ENCODE peak calls at places on chromosomes 6 and 20, in seven cellular contexts. N is AG08396, V is choroid plexus epithelial cell, Z is T-cell, J is NCI-H345, L is neural crest cell, B is aorta. R is an unnamed sample.

GRCh38 chr6:38636027-38636426 is 3.7 kb downstream of the BTBD9 start:
- DNase-seq in Z (no peak), J (no peak), N (no peak), L (no peak), B (no peak), V (no peak), R (no peak)

GRCh38 chr6:30683980-30684338 is 2.5 kb downstream of the PPP1R18 start:
- DNase-seq in B (no peak), Z (no peak), V (no peak), N (no peak), L (no peak), J (no peak), R (no peak)

GRCh38 chr6:153302133-153302532 is 171.1 kb upstream of the RGS17 start:
- DNase-seq in V (no peak), N (no peak), B (no peak), J (no peak), L (no peak), Z (no peak), R (no peak)

GRCh38 chr20:57620999-57621398 is 773 bp upstream of the ZBP1 start:
- DNase-seq in B (no peak), L (no peak), Z (no peak), N (no peak), J (no peak), V (no peak), R (no peak)

GRCh38 chr6:154298297-154298696 is 58.3 kb downstream of the IPCEF1 start:
- DNase-seq in Z (no peak), L (no peak), N (no peak), B (no peak), V (peak), J (no peak), R (no peak)

GRCh38 chr6:4066029-4066755 is 12.7 kb downstream of the FAM217A start:
- DNase-seq in N (no peak), J (no peak), Z (no peak), V (no peak), L (no peak), B (no peak), R (no peak)

GRCh38 chr6:1481326-1481725 is 92.0 kb downstream of the FOXF2 start:
- DNase-seq in N (peak), L (no peak), J (no peak), Z (no peak), B (no peak), V (peak), R (no peak)

GRCh38 chr6:111711476-111711875 is 105.8 kb upstream of the TRAF3IP2 start:
- DNase-seq in V (no peak), L (peak), N (no peak), Z (no peak), J (peak), B (no peak), R (no peak)

GRCh38 chr6:85449388-85449817 is 480 bp upstream of the NT5E start:
- DNase-seq in Z (peak), L (peak), N (peak), J (no peak), B (peak), V (peak), R (no peak)

GRCh38 chr6:137926207-137926731 is 59.2 kb downstream of the TNFAIP3 start:
- DNase-seq in Z (no peak), V (peak), B (peak), L (no peak), N (peak), J (no peak), R (peak)

GRCh38 chr6:80541886-80542285 is 435.4 kb downstream of the BCKDHB start:
- DNase-seq in L (no peak), J (no peak), B (no peak), V (no peak), Z (no peak), N (no peak), R (no peak)

GRCh38 chr6:17297261-17298080 is 16.3 kb downstream of the RBM24 start:
- DNase-seq in B (no peak), N (no peak), Z (no peak), V (peak), J (no peak), L (no peak), R (no peak)

GRCh38 chr6:84738996-84739865 is 25.2 kb downstream of the TBX18 start:
- DNase-seq in B (no peak), V (no peak), L (no peak), N (no peak), J (no peak), Z (no peak), R (no peak)

GRCh38 chr20:8918145-8918544 is 150.7 kb upstream of the PLCB4 start:
- DNase-seq in V (no peak), B (no peak), J (no peak), N (no peak), L (no peak), Z (no peak), R (no peak)

GRCh38 chr20:11965602-11966001 is 47.9 kb downstream of the BTBD3 start:
- DNase-seq in J (no peak), Z (no peak), B (no peak), N (no peak), V (peak), L (no peak), R (no peak)

GRCh38 chr6:45044086-45044485 is 284.0 kb upstream of the RUNX2 start:
- DNase-seq in L (no peak), N (no peak), Z (no peak), V (no peak), B (no peak), J (no peak), R (no peak)

GRCh38 chr20:44959082-44959895 is 908 bp downstream of the TOMM34 start:
- DNase-seq in L (no peak), N (peak), Z (peak), B (peak), V (peak), J (peak), R (peak)

GRCh38 chr6:139744891-139745290 is 370.4 kb upstream of the CITED2 start:
- DNase-seq in V (no peak), N (no peak), J (no peak), B (no peak), Z (no peak), L (no peak), R (no peak)

GRCh38 chr20:62516345-62516744 is 40.5 kb upstream of the GATA5 start:
- DNase-seq in Z (no peak), V (no peak), N (no peak), J (no peak), L (no peak), B (no peak), R (peak)

R was measured in NCI-H146.